ENCODE peak calls at places on chromosomes 3 and 15, in ten cellular contexts. V, J, Z, L, C, B, N, O, P and S are unnamed samples.

GRCh38 chr3:155441506-155441905 is 148.0 kb upstream of the STRIT1 start:
- DNase-seq in C (peak), B (no peak), O (no peak), V (no peak), J (no peak), L (no peak), Z (no peak), P (no peak), N (no peak), S (peak)

GRCh38 chr3:113769551-113769950 is 22.7 kb downstream of the ATP6V1A start:
- DNase-seq in V (no peak), L (peak), O (no peak), J (no peak), P (no peak), N (no peak), B (no peak), C (no peak), Z (peak), S (no peak)

GRCh38 chr3:183988216-183988790 is 29.4 kb downstream of the ABCC5 start:
- DNase-seq in O (no peak), C (no peak), L (no peak), P (no peak), V (no peak), B (no peak), J (no peak), Z (peak), N (no peak), S (no peak)

GRCh38 chr15:76196286-76196948 is 114.9 kb downstream of the ETFA start:
- DNase-seq in O (no peak), V (no peak), L (peak), C (peak), J (no peak), Z (peak), B (no peak), N (no peak), P (no peak), S (no peak)

GRCh38 chr15:28130651-28131050 is 31.5 kb upstream of the OCA2 start:
- DNase-seq in V (no peak), C (no peak), B (no peak), P (no peak), Z (no peak), J (no peak), O (no peak), L (no peak), N (no peak), S (no peak)

GRCh38 chr3:180680097-180680430 is 775 bp upstream of the CCDC39 start:
- DNase-seq in J (peak), Z (no peak), B (peak), C (peak), O (no peak), P (peak), L (peak), V (no peak), N (peak), S (peak)

GRCh38 chr3:109132801-109133473 is 3.6 kb upstream of the C3orf85 start:
- DNase-seq in N (no peak), B (no peak), C (peak), J (no peak), O (no peak), L (no peak), V (no peak), P (no peak), Z (no peak), S (no peak)

GRCh38 chr15:30882861-30883433 is 20.8 kb upstream of the FAN1 start:
- DNase-seq in J (peak), V (no peak), B (no peak), C (no peak), Z (no peak), O (no peak), P (no peak), N (no peak), L (no peak), S (no peak)

GRCh38 chr15:80242802-80243201 is 9.2 kb downstream of the CTXND1 start:
- DNase-seq in N (no peak), O (no peak), P (no peak), C (no peak), Z (no peak), L (no peak), J (no peak), B (no peak), V (no peak), S (peak)